ENCODE peak calls at places on chromosome 1, in five cellular contexts. R, I, K, X and J are unnamed samples.
A peak's percentile ranks its signal among the peaks of the same experiment; 100 is the strongest.

GRCh38 chr1:230155021-230155420 is 88.0 kb downstream of the GALNT2 start:
- DNase-seq in R (no peak), K (no peak), X (no peak), I (no peak), J (no peak)

GRCh38 chr1:39381839-39382238 is 109.6 kb upstream of the BMP8A start:
- DNase-seq in K (no peak), I (no peak), R (no peak), X (no peak), J (no peak)

GRCh38 chr1:147496044-147496443 is 45.3 kb upstream of the BCL9 start:
- DNase-seq in K (no peak), I (no peak), R (no peak), X (no peak), J (no peak)

GRCh38 chr1:23103001-23103879 is 65.4 kb downstream of the LUZP1 start:
- DNase-seq in K (no peak), I (no peak), X (peak; percentile 33), R (no peak), J (no peak)

GRCh38 chr1:222815367-222815765 is 527 bp downstream of the DISP1 start:
- DNase-seq in I (no peak), K (no peak), R (no peak), X (peak; percentile 81), J (peak; percentile 78)

GRCh38 chr1:54273092-54273836 is 73.3 kb downstream of the MRPL37 start:
- DNase-seq in X (no peak), R (no peak), K (peak; percentile 76), I (peak; percentile 49), J (no peak)

GRCh38 chr1:66374561-66375111 is 159.3 kb upstream of the SGIP1 start:
- DNase-seq in I (no peak), X (peak; percentile 51), R (no peak), K (no peak), J (peak; percentile 47)

GRCh38 chr1:36199934-36200741 is 24.1 kb upstream of the THRAP3 start:
- DNase-seq in K (peak; percentile 44), X (no peak), R (no peak), I (no peak), J (no peak)

GRCh38 chr1:162055062-162055461 is 14.4 kb upstream of the NOS1AP start:
- DNase-seq in X (no peak), R (no peak), K (no peak), I (no peak), J (no peak)

GRCh38 chr1:174998569-174999215 is 1.1 kb upstream of the CACYBP start:
- DNase-seq in R (no peak), K (peak; percentile 66), I (peak; percentile 71), X (peak; percentile 42), J (peak; percentile 31)

GRCh38 chr1:26130695-26131094 is 19.1 kb downstream of the PDIK1L start:
- DNase-seq in K (no peak), R (no peak), I (no peak), X (no peak), J (no peak)